ENCODE peak calls at places on chromosomes 3 and 15, in seven cellular contexts. Z is AG04450, B is A549, D is adrenal gland, P is fibroblast of the aortic adventitia, S is mammary epithelial cell, I is foreskin fibroblast. F is an unnamed sample.
A peak's percentile ranks its signal among the peaks of the same experiment; 100 is the strongest.

GRCh38 chr3:124174463-124174862 is 182.5 kb upstream of the ROPN1 start:
- DNase-seq in Z (no peak), S (no peak), B (no peak), P (no peak), D (no peak), I (no peak), F (no peak)

GRCh38 chr3:46261926-46262594 is 19.8 kb downstream of the CCR3 start:
- DNase-seq in S (no peak), Z (no peak), I (no peak), B (no peak), D (no peak), P (peak; percentile 12), F (no peak)

GRCh38 chr3:122679085-122679466 is 1.6 kb upstream of the PARP14 start:
- DNase-seq in Z (peak; percentile 55), B (peak; percentile 82), S (peak; percentile 63), P (peak; percentile 82), D (peak; percentile 88), I (peak; percentile 74), F (peak; percentile 33)

GRCh38 chr3:113897373-113897777 is 50.4 kb upstream of the ZDHHC23 start:
- DNase-seq in B (no peak), D (no peak), S (peak; percentile 44), P (no peak), Z (no peak), I (no peak), F (no peak)

GRCh38 chr3:123663977-123664376 is 79.1 kb upstream of the HACD2 start:
- DNase-seq in D (no peak), Z (no peak), P (no peak), I (no peak), S (no peak), B (no peak), F (no peak)

GRCh38 chr15:95932676-95933075 is 397.8 kb upstream of the NR2F2 start:
- DNase-seq in S (peak; percentile 54), D (no peak), P (no peak), I (peak; percentile 57), Z (no peak), B (no peak), F (peak; percentile 94)

GRCh38 chr3:45596290-45596791 is 1.8 kb downstream of the LIMD1 start:
- DNase-seq in P (no peak), D (peak; percentile 31), B (no peak), I (no peak), S (no peak), Z (no peak), F (no peak)

GRCh38 chr3:152524198-152525140 is 255.7 kb downstream of the MBNL1 start:
- DNase-seq in D (peak; percentile 68), P (peak; percentile 82), S (peak; percentile 12), I (peak; percentile 33), Z (peak; percentile 21), B (peak; percentile 61), F (peak; percentile 17)

GRCh38 chr15:43410572-43411214 is 39.8 kb downstream of the TUBGCP4 start:
- DNase-seq in P (peak; percentile 75), B (peak; percentile 5), D (no peak), S (peak; percentile 24), Z (no peak), I (peak; percentile 25), F (peak; percentile 16)

GRCh38 chr3:171566803-171567422 is 106.7 kb upstream of the TNIK start:
- DNase-seq in S (peak; percentile 25), P (peak; percentile 67), B (peak; percentile 29), I (peak; percentile 16), D (no peak), Z (peak; percentile 10), F (no peak)

DNA sequence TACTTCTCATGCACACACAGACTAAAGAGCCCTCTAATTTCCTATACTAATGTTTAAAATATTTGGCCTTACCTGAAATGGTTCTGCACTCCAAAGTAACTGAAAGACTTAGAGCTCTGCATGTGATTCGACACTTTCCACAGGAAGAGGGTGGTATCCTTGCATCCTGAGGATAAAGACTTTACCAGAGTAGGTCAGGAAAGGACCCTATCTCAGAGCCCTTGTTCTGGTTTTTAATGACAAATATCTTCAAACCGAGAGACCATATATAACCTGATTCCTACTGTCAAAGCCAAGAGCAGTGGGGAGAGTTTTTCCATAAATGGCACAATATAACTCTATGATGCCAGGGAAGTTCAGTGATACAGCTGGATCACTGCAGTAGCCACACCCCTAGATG is at the start of gene GP5:
- DNase-seq in Z (no peak), P (no peak), I (no peak), S (no peak), B (no peak), D (no peak), F (no peak)
- H3K4me3 ChIP-seq in Z (peak within 1 kb of the TSS; percentile 32), P (no peak within 1 kb of the TSS), I (no peak within 1 kb of the TSS), S (no peak within 1 kb of the TSS), B (no peak within 1 kb of the TSS), D (peak within 1 kb of the TSS; percentile 26), F (no peak within 1 kb of the TSS)

GRCh38 chr3:16936233-16936632 is 51.5 kb downstream of the PLCL2 start:
- DNase-seq in P (no peak), D (no peak), S (no peak), B (no peak), Z (no peak), I (no peak), F (no peak)
- H3K4me3 ChIP-seq in P (no peak overlapping the region), D (no peak overlapping the region), S (no peak overlapping the region), B (no peak overlapping the region), Z (no peak overlapping the region), I (no peak overlapping the region), F (no peak overlapping the region)

DNA sequence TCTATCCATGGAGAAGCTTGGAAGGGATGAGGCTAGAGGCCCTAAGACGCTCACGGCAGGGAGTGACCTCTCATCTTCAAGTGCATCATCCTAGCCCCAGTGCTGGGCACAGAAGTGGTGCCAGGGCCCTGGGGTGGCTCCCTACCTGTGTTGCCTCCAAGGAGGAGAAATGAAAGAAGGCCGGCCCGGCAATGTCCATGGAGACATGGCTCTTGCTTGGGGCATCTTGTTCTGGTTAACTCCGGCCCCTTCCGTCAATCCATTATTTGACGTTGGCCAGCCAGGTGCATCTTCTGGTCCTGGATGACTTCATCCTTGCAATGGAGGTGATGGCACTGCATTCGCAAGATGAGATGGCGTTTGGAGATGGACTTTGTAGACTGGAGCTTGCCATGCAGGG is 83.2 kb upstream of the ALDH1L1 start:
- DNase-seq in I (no peak), D (no peak), S (no peak), Z (no peak), P (no peak), B (no peak), F (no peak)
- H3K4me3 ChIP-seq in I (no peak overlapping the region), D (no peak overlapping the region), S (no peak overlapping the region), Z (no peak overlapping the region), P (no peak overlapping the region), B (no peak overlapping the region), F (no peak overlapping the region)

GRCh38 chr15:67884514-67885225 is 44.8 kb upstream of the RNU6-1 start:
- DNase-seq in S (peak; percentile 80), I (peak; percentile 48), P (peak; percentile 60), B (peak; percentile 91), D (peak; percentile 84), Z (no peak), F (peak; percentile 2)

GRCh38 chr15:67883228-67883773 is 43.5 kb upstream of the RNU6-1 start:
- DNase-seq in P (no peak), Z (no peak), B (no peak), S (no peak), D (no peak), I (no peak), F (no peak)

GRCh38 chr15:67885848-67886247 is 46.0 kb upstream of the RNU6-1 start:
- DNase-seq in B (no peak), S (no peak), D (no peak), P (no peak), I (no peak), Z (no peak), F (no peak)

GRCh38 chr15:67882487-67883227 is 42.8 kb upstream of the RNU6-1 start:
- DNase-seq in Z (no peak), I (no peak), S (no peak), D (peak; percentile 44), P (no peak), B (peak; percentile 83), F (no peak)

GRCh38 chr15:67884009-67884408 is 44.2 kb upstream of the RNU6-1 start:
- DNase-seq in B (no peak), I (no peak), P (no peak), D (no peak), S (no peak), Z (no peak), F (no peak)
- H3K4me3 ChIP-seq in B (peak overlapping the region; percentile 40), I (peak overlapping the region; percentile 54), P (no peak overlapping the region), D (peak overlapping the region; percentile 60), S (no peak overlapping the region), Z (no peak overlapping the region), F (no peak overlapping the region)

DNA sequence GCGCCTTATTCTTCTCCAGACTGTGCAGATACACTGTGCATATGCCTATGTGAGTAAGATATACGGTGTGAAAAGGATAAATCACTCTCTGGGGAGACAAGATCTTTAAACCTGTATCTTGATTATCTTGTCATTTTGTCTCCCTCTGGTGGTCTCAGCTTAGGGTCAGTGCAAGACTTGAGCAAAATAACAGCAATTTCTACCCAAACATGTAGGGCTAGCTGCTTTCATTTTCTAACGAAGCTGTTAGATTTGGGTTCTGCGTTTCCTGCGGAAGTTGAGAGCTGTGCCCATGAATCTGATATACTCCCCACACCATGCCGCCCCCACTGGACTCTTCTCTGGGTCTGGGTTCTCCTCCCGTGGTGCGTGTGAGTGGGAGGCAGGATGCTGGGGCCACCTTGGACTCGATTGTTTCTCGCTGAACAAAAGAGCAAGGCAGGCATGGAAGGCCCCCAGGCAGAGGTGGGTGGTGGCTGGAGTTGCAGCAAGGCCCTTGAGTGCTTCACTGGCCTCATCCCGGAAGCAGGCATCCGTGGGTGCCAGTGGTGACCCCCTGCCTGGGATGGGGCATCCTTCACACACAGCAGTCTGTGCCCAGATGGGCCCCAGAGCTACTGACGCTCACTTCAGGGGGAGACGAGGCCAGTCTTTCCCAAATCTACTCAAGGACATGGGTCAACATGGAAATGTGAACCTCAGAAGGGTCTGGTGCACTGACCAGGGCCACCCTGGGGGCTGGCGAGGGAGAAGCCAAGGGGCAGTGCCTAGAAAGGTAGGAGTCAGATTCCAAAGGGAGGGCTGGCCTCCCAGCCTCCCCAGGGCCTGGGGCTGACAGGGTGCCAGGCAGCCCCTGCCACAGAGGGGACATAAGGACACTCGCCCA is 179.6 kb downstream of the NSMCE3 start:
- DNase-seq in D (no peak), I (peak; percentile 8), B (no peak), S (no peak), P (peak; percentile 3), Z (peak; percentile 13), F (no peak)
- H3K4me3 ChIP-seq in D (no peak overlapping the region), I (no peak overlapping the region), B (no peak overlapping the region), S (no peak overlapping the region), P (no peak overlapping the region), Z (no peak overlapping the region), F (no peak overlapping the region)

GRCh38 chr3:16180737-16181134 is 6.3 kb downstream of the GALNT15 start:
- DNase-seq in B (no peak), P (no peak), S (no peak), I (no peak), D (no peak), Z (no peak), F (no peak)
- H3K4me3 ChIP-seq in B (no peak overlapping the region), P (no peak overlapping the region), S (no peak overlapping the region), I (no peak overlapping the region), D (no peak overlapping the region), Z (no peak overlapping the region), F (no peak overlapping the region)

F was measured in AG09309.